ENCODE peak calls at places on chromosome 2, in five cellular contexts. B, R, W, H and D are unnamed samples.

GRCh38 chr2:63865159-63865799 is 23.6 kb downstream of the UGP2 start:
- ATAC-seq in H (no peak), R (peak), B (peak), W (no peak), D (peak)

GRCh38 chr2:128786800-128787478 is 468.3 kb upstream of the HS6ST1 start:
- ATAC-seq in W (no peak), R (peak), H (peak), B (no peak), D (peak)

GRCh38 chr2:43391877-43392214 is 165.4 kb upstream of the ZFP36L2 start:
- ATAC-seq in W (no peak), R (peak), B (no peak), H (no peak), D (peak)

GRCh38 chr2:153543639-153544071 is 65.1 kb upstream of the RPRM start:
- ATAC-seq in B (no peak), H (no peak), R (no peak), W (no peak), D (no peak)

GRCh38 chr2:96296925-96297324 is 8.4 kb downstream of the SNRNP200 start:
- ATAC-seq in H (no peak), R (no peak), W (no peak), B (peak), D (no peak)

GRCh38 chr2:134140251-134140661 is 113.6 kb upstream of the MGAT5 start:
- ATAC-seq in R (peak), B (no peak), H (peak), W (no peak), D (no peak)

GRCh38 chr2:51710222-51710621 is 678.3 kb upstream of the NRXN1 start:
- ATAC-seq in B (peak), H (peak), R (no peak), W (peak), D (no peak)

GRCh38 chr2:216003876-216004275 is 9.5 kb downstream of the MREG start:
- ATAC-seq in R (no peak), B (no peak), H (no peak), W (no peak), D (no peak)

GRCh38 chr2:172639823-172640222 is 83.9 kb downstream of the PDK1 start:
- ATAC-seq in R (no peak), W (peak), H (no peak), B (no peak), D (no peak)

GRCh38 chr2:95069465-95069864 is 44.0 kb downstream of the MAL start:
- ATAC-seq in W (no peak), R (no peak), H (no peak), B (no peak), D (no peak)

GRCh38 chr2:73823416-73823815 is 5.3 kb upstream of the STAMBP start:
- ATAC-seq in R (no peak), H (no peak), W (no peak), B (no peak), D (no peak)

GRCh38 chr2:31903109-31903780 is 107.6 kb downstream of the MEMO1 start:
- ATAC-seq in W (no peak), H (no peak), R (no peak), B (no peak), D (no peak)

GRCh38 chr2:199409705-199410104 is 48.0 kb downstream of the SATB2 start:
- ATAC-seq in B (no peak), R (no peak), W (peak), H (no peak), D (no peak)

GRCh38 chr2:202965810-202966454 is 48.7 kb upstream of the NBEAL1 start:
- ATAC-seq in H (peak), W (peak), R (no peak), B (no peak), D (no peak)

GRCh38 chr2:62811972-62812371 is 106.5 kb downstream of the EHBP1 start:
- ATAC-seq in B (no peak), W (no peak), H (no peak), R (no peak), D (no peak)

GRCh38 chr2:39603436-39603835 is 62.3 kb upstream of the TMEM178A start:
- ATAC-seq in H (no peak), W (no peak), B (no peak), R (no peak), D (no peak)

GRCh38 chr2:39607538-39608211 is 58.0 kb upstream of the TMEM178A start:
- ATAC-seq in R (no peak), W (no peak), B (no peak), H (no peak), D (no peak)

GRCh38 chr2:39606585-39606984 is 59.1 kb upstream of the TMEM178A start:
- ATAC-seq in W (no peak), B (no peak), H (no peak), R (no peak), D (no peak)

GRCh38 chr2:39604875-39605274 is 60.8 kb upstream of the TMEM178A start:
- ATAC-seq in H (no peak), B (no peak), W (no peak), R (no peak), D (no peak)

GRCh38 chr2:39602616-39603015 is 63.1 kb upstream of the TMEM178A start:
- ATAC-seq in W (no peak), H (no peak), R (no peak), B (no peak), D (no peak)
- TF ChIP-seq POLR2A in W (no peak), H (no peak), R (no peak), B (no peak), D (no peak)

DNA sequence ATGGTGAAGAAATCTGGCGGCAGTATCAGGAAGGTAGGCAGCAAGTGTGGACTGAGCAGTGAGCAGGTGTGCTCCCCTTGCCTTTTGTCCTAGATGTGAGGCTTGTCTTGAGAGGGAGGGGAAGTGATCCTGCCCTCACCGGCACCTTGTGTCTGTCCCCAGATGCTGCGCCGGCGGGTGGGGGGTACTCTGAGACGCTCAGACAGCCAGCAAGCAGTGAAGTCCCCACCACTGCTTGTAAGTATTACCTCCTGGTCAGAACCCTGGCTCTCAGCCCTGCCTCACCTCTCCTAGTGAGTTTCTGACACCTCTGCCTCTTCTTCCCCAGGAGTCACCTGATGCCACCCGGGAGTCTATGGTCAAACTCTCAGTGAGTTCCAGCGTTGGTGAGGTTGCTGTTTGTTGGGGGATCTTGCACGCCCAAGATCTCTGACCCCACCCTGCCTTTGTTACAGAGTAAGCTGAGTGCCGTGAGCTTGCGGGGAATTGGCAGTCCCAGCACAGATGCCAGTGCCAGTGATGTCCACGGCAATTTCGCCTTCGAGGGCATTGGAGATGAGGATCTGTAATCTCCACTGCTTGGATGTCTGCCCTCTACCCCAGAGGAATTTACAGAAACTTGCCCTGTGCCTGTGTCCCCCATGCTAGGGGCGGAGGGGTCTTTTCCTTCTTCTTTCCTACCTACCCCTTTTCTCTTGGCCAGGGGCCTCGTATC is 4.2 kb downstream of the ZNF513 start:
- ATAC-seq in H (no peak), W (no peak), R (no peak), B (no peak), D (no peak)
- TF ChIP-seq POLR2A in H (no peak), W (no peak), R (no peak), B (no peak), D (no peak)

GRCh38 chr2:200509608-200510433 is at the start of gene KCTD18:
- ATAC-seq in W (peak), B (peak), R (peak), H (peak), D (peak)
- TF ChIP-seq POLR2A in W (peak), B (peak), R (peak), H (no peak), D (peak)

DNA sequence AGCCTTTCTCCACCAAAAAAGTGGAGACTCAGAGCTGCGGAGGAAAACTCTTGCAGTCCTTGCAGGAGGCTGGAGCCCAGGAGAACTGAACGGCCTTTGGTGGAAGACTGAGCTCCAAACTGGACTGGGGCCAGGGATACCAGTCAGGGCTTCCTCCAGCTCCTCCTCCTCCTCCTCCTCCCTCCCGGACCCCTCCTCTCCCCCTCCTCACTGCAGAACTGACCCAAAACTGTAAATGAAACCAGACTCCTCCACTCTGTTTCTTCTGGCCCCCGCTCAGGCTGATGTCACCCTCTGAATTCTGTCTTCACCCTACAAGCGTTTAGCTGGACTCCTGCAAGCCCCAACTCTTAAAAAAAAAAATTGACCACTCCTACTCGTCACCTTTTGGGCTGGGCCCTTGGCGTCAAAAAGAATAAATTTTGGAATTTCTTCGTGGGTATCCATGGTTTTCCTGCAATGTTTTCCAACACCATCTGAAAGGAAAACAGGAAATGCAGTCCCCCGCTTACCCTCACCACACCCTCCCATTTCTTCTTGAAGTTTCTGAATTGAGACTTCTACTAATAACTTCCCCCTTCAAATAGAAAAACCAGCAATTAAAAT is at the start of gene COL6A3:
- ATAC-seq in B (peak), R (peak), W (no peak), H (no peak), D (peak)
- TF ChIP-seq POLR2A in B (no peak), R (peak), W (no peak), H (no peak), D (peak)